ENCODE peak calls at places on chromosomes 6 and 20, in seven cellular contexts. One of them, this sample, is unnamed. For H3K27me3, the result is how much of the 10 kb centered on the place peaks cover.

GRCh38 chr20:953742-954141 is 37.6 kb upstream of the ANGPT4 start:
- DNase-seq in upper lobe of right lung: no peak
- DNase-seq in fibroblast of lung: no peak
- DNase-seq in astrocyte: no peak
- DNase-seq in uterus: no peak
- DNase-seq in AG04450: no peak
- DNase-seq in WERI-Rb-1: no peak
- DNase-seq in this sample: peak

GRCh38 chr6:34145161-34146020 is 496 bp downstream of the GRM4 start:
- DNase-seq in fibroblast of lung: peak
- DNase-seq in upper lobe of right lung: peak
- DNase-seq in WERI-Rb-1: peak
- DNase-seq in AG04450: no peak
- DNase-seq in astrocyte: peak
- DNase-seq in uterus: no peak
- DNase-seq in this sample: no peak

GRCh38 chr6:93419304-93420162 is at the start of gene EPHA7:
- DNase-seq in astrocyte: peak
- DNase-seq in upper lobe of right lung: peak
- DNase-seq in uterus: peak
- DNase-seq in fibroblast of lung: peak
- DNase-seq in WERI-Rb-1: peak
- DNase-seq in AG04450: peak
- DNase-seq in this sample: peak

GRCh38 chr6:43913388-43914271 is 143.6 kb downstream of the VEGFA start:
- DNase-seq in astrocyte: peak
- DNase-seq in uterus: no peak
- DNase-seq in upper lobe of right lung: no peak
- DNase-seq in WERI-Rb-1: no peak
- DNase-seq in fibroblast of lung: peak
- DNase-seq in AG04450: no peak
- DNase-seq in this sample: no peak

GRCh38 chr6:110036408-110037302 is 58.5 kb downstream of the GPR6 start:
- DNase-seq in uterus: no peak
- DNase-seq in AG04450: no peak
- DNase-seq in WERI-Rb-1: no peak
- DNase-seq in upper lobe of right lung: no peak
- DNase-seq in astrocyte: no peak
- DNase-seq in fibroblast of lung: no peak
- DNase-seq in this sample: no peak

GRCh38 chr6:15421945-15422733 is 176.3 kb downstream of the JARID2 start:
- DNase-seq in uterus: no peak
- DNase-seq in upper lobe of right lung: no peak
- DNase-seq in fibroblast of lung: no peak
- DNase-seq in AG04450: no peak
- DNase-seq in astrocyte: no peak
- DNase-seq in WERI-Rb-1: no peak
- DNase-seq in this sample: no peak

GRCh38 chr6:167268683-167269280 is 22.3 kb upstream of the UNC93A start:
- DNase-seq in upper lobe of right lung: no peak
- DNase-seq in astrocyte: no peak
- DNase-seq in AG04450: no peak
- DNase-seq in fibroblast of lung: no peak
- DNase-seq in WERI-Rb-1: no peak
- DNase-seq in uterus: no peak
- DNase-seq in this sample: no peak

GRCh38 chr20:36491901-36492617 is 49.3 kb upstream of the MYL9 start:
- DNase-seq in AG04450: no peak
- DNase-seq in fibroblast of lung: peak
- DNase-seq in astrocyte: no peak
- DNase-seq in upper lobe of right lung: no peak
- DNase-seq in WERI-Rb-1: no peak
- DNase-seq in uterus: no peak
- DNase-seq in this sample: no peak

GRCh38 chr20:10508468-10509251 is 73.6 kb downstream of the SLX4IP start:
- DNase-seq in astrocyte: peak
- DNase-seq in AG04450: no peak
- DNase-seq in upper lobe of right lung: no peak
- DNase-seq in WERI-Rb-1: no peak
- DNase-seq in fibroblast of lung: peak
- DNase-seq in uterus: peak
- DNase-seq in this sample: no peak

GRCh38 chr6:142387997-142388815 is 86.4 kb downstream of the ADGRG6 start:
- DNase-seq in fibroblast of lung: peak
- DNase-seq in astrocyte: peak
- DNase-seq in uterus: no peak
- DNase-seq in AG04450: no peak
- DNase-seq in upper lobe of right lung: no peak
- DNase-seq in WERI-Rb-1: no peak
- DNase-seq in this sample: no peak

GRCh38 chr6:4772750-4773149 is 3.5 kb upstream of the CDYL start:
- DNase-seq in AG04450: no peak
- DNase-seq in WERI-Rb-1: no peak
- DNase-seq in upper lobe of right lung: no peak
- DNase-seq in astrocyte: no peak
- DNase-seq in fibroblast of lung: no peak
- DNase-seq in uterus: no peak
- DNase-seq in this sample: no peak

GRCh38 chr6:72691298-72691697 is 69.4 kb downstream of the KCNQ5 start:
- DNase-seq in upper lobe of right lung: no peak
- DNase-seq in astrocyte: no peak
- DNase-seq in WERI-Rb-1: no peak
- DNase-seq in uterus: no peak
- DNase-seq in fibroblast of lung: no peak
- DNase-seq in AG04450: no peak
- DNase-seq in this sample: no peak

GRCh38 chr6:63268574-63268973 is 51.2 kb downstream of the LGSN start:
- DNase-seq in fibroblast of lung: no peak
- DNase-seq in WERI-Rb-1: no peak
- DNase-seq in AG04450: no peak
- DNase-seq in upper lobe of right lung: no peak
- DNase-seq in uterus: no peak
- DNase-seq in astrocyte: no peak
- DNase-seq in this sample: no peak

GRCh38 chr6:25942561-25943147 is 12.2 kb upstream of the SLC17A2 start:
- DNase-seq in uterus: no peak
- DNase-seq in astrocyte: no peak
- DNase-seq in fibroblast of lung: peak
- DNase-seq in WERI-Rb-1: no peak
- DNase-seq in upper lobe of right lung: no peak
- DNase-seq in AG04450: no peak
- DNase-seq in this sample: no peak

GRCh38 chr6:125020385-125020784 is 58.1 kb downstream of the RNF217 start:
- DNase-seq in astrocyte: peak
- DNase-seq in fibroblast of lung: peak
- DNase-seq in WERI-Rb-1: no peak
- DNase-seq in upper lobe of right lung: no peak
- DNase-seq in uterus: no peak
- DNase-seq in AG04450: no peak
- DNase-seq in this sample: no peak

GRCh38 chr20:63125581-63125892 is 90.4 kb downstream of the YTHDF1 start:
- DNase-seq in AG04450: no peak
- DNase-seq in WERI-Rb-1: no peak
- DNase-seq in upper lobe of right lung: no peak
- DNase-seq in uterus: no peak
- DNase-seq in fibroblast of lung: no peak
- DNase-seq in astrocyte: no peak
- DNase-seq in this sample: no peak

GRCh38 chr20:63126876-63127699 is 88.8 kb downstream of the YTHDF1 start:
- DNase-seq in fibroblast of lung: no peak
- DNase-seq in WERI-Rb-1: no peak
- DNase-seq in uterus: no peak
- DNase-seq in upper lobe of right lung: peak
- DNase-seq in astrocyte: no peak
- DNase-seq in AG04450: no peak
- DNase-seq in this sample: no peak

GRCh38 chr20:63127700-63128364 is 88.1 kb downstream of the YTHDF1 start:
- DNase-seq in upper lobe of right lung: peak
- DNase-seq in uterus: no peak
- DNase-seq in WERI-Rb-1: no peak
- DNase-seq in astrocyte: no peak
- DNase-seq in fibroblast of lung: no peak
- DNase-seq in AG04450: no peak
- DNase-seq in this sample: no peak

GRCh38 chr20:63124782-63125580 is 91.0 kb downstream of the YTHDF1 start:
- DNase-seq in AG04450: no peak
- DNase-seq in astrocyte: no peak
- DNase-seq in WERI-Rb-1: no peak
- DNase-seq in upper lobe of right lung: peak
- DNase-seq in uterus: no peak
- DNase-seq in fibroblast of lung: no peak
- DNase-seq in this sample: no peak

DNA sequence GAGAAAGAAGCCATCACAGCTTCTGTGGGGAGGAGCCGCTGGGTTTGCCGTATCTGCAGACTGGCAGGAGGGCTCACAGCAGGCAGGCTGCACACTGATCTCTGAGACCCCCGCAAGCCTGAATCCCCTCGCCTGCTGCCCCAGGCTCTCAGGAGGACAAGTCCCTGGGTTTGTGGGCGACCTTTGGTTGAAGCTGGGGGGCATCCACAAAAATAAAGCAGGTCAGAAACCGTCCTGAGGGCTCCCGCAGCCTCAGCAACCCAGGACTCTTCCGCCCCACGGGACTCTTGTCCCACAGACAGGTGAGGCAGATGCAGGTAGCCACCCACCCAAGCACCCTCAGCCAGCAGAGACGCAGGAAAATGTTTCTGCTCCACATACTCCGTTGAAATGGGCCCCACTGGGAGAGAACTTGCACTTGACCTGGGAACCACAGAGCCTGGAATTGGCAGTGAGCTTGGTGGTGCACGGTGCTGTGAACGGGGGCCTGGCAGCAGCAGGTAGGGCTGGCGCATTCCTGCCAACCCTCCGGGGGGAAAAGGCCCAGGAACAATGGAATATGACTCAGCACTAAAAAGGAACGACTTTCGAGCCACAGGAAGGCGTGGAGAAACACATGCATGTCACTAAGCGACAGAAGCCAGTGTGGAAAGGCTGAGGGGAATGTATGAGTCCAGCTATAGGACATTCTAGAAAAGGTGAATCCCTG is 89.9 kb downstream of the YTHDF1 start:
- DNase-seq in astrocyte: no peak
- DNase-seq in upper lobe of right lung: peak
- DNase-seq in uterus: no peak
- DNase-seq in AG04450: no peak
- DNase-seq in fibroblast of lung: no peak
- DNase-seq in WERI-Rb-1: no peak
- DNase-seq in this sample: no peak
- H3K27me3 ChIP-seq in astrocyte: under half
- H3K27me3 ChIP-seq in upper lobe of right lung: under half
- H3K27me3 ChIP-seq in uterus: under half
- H3K27me3 ChIP-seq in AG04450: under half
- H3K27me3 ChIP-seq in fibroblast of lung: under half
- H3K27me3 ChIP-seq in WERI-Rb-1: under half
- H3K27me3 ChIP-seq in this sample: under half

GRCh38 chr6:27593200-27593818 is 120.4 kb upstream of the ZNF184 start:
- DNase-seq in AG04450: no peak
- DNase-seq in upper lobe of right lung: no peak
- DNase-seq in WERI-Rb-1: no peak
- DNase-seq in uterus: no peak
- DNase-seq in astrocyte: no peak
- DNase-seq in fibroblast of lung: peak
- DNase-seq in this sample: no peak

GRCh38 chr6:27591660-27592059 is 118.8 kb upstream of the ZNF184 start:
- DNase-seq in WERI-Rb-1: no peak
- DNase-seq in fibroblast of lung: peak
- DNase-seq in astrocyte: peak
- DNase-seq in upper lobe of right lung: no peak
- DNase-seq in uterus: no peak
- DNase-seq in AG04450: no peak
- DNase-seq in this sample: no peak

GRCh38 chr6:27592481-27593199 is 119.7 kb upstream of the ZNF184 start:
- DNase-seq in astrocyte: peak
- DNase-seq in fibroblast of lung: peak
- DNase-seq in upper lobe of right lung: no peak
- DNase-seq in WERI-Rb-1: peak
- DNase-seq in uterus: no peak
- DNase-seq in AG04450: peak
- DNase-seq in this sample: no peak

GRCh38 chr6:27592107-27592480 is 119.2 kb upstream of the ZNF184 start:
- DNase-seq in astrocyte: peak
- DNase-seq in fibroblast of lung: no peak
- DNase-seq in AG04450: no peak
- DNase-seq in WERI-Rb-1: no peak
- DNase-seq in upper lobe of right lung: no peak
- DNase-seq in uterus: no peak
- DNase-seq in this sample: no peak

DNA sequence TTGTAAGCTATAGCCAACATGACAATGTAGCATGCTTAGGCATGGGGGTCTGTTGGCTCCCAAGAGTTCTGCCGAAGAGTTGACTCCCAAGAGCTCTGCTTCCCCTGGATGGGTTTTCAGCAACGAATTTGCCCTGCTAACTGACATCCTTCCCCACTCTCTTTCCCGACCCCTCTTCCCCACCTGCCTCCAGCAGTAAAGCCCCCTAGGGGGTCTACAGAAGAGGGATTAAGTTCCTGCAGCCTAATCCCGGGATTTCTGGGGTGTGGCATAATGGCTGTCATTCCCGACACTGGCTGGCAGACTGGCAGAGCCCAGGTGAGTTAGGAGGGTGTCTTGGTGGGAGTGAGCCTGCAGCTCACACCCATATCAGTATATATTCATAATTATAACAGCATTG is 121.0 kb upstream of the ZNF184 start:
- DNase-seq in WERI-Rb-1: no peak
- DNase-seq in AG04450: no peak
- DNase-seq in astrocyte: no peak
- DNase-seq in fibroblast of lung: no peak
- DNase-seq in upper lobe of right lung: no peak
- DNase-seq in uterus: no peak
- DNase-seq in this sample: no peak
- H3K27me3 ChIP-seq in WERI-Rb-1: half or more
- H3K27me3 ChIP-seq in AG04450: under half
- H3K27me3 ChIP-seq in astrocyte: under half
- H3K27me3 ChIP-seq in fibroblast of lung: under half
- H3K27me3 ChIP-seq in upper lobe of right lung: half or more
- H3K27me3 ChIP-seq in uterus: half or more
- H3K27me3 ChIP-seq in this sample: half or more

DNA sequence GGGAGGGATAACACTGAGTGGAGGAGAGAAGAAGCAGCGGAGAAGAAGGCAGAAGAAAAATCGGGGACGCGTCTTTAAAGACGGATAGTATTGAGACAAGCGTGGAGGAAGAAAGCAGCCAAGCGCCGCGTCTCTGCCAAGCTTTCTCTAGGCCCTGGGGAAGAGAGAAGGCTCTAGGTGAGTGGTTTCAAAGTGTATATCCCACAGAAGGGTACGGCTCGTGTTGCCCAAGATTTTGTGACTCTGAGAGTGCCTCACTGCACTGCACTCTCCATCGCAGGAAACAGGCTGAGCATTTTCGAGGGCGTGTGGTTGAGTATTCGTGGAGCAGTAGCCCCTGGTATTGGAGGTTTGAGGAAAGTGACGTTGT is 185.4 kb downstream of the TRIM27 start:
- DNase-seq in astrocyte: no peak
- DNase-seq in AG04450: no peak
- DNase-seq in WERI-Rb-1: no peak
- DNase-seq in upper lobe of right lung: no peak
- DNase-seq in uterus: no peak
- DNase-seq in fibroblast of lung: no peak
- DNase-seq in this sample: no peak
- H3K27me3 ChIP-seq in astrocyte: under half
- H3K27me3 ChIP-seq in AG04450: under half
- H3K27me3 ChIP-seq in WERI-Rb-1: half or more
- H3K27me3 ChIP-seq in upper lobe of right lung: half or more
- H3K27me3 ChIP-seq in uterus: under half
- H3K27me3 ChIP-seq in fibroblast of lung: under half
- H3K27me3 ChIP-seq in this sample: half or more

GRCh38 chr20:19440660-19441527 is 228.5 kb downstream of the SLC24A3 start:
- DNase-seq in uterus: no peak
- DNase-seq in AG04450: no peak
- DNase-seq in astrocyte: no peak
- DNase-seq in WERI-Rb-1: no peak
- DNase-seq in upper lobe of right lung: no peak
- DNase-seq in fibroblast of lung: no peak
- DNase-seq in this sample: no peak
- H3K27me3 ChIP-seq in uterus: under half
- H3K27me3 ChIP-seq in AG04450: under half
- H3K27me3 ChIP-seq in astrocyte: under half
- H3K27me3 ChIP-seq in WERI-Rb-1: half or more
- H3K27me3 ChIP-seq in upper lobe of right lung: under half
- H3K27me3 ChIP-seq in fibroblast of lung: under half
- H3K27me3 ChIP-seq in this sample: under half

This sample was measured in adrenal gland.